ENCODE peak calls at places on chromosome 7, in eight cellular contexts. G is thoracic aorta; A is IMR-90; M is foreskin keratinocyte; L is CD8-positive, alpha-beta T cell; Z is A673; C is tibial artery; P is ascending aorta. E is an unnamed sample.

GRCh38 chr7:5423844-5424688 is 432 bp upstream of the TNRC18 start:
- DNase-seq in G (peak; percentile 91), A (peak; percentile 99), M (peak; percentile 90), L (no peak), Z (peak; percentile 99), C (peak; percentile 97), P (peak; percentile 89), E (peak; percentile 96)

GRCh38 chr7:1779445-1779844 is 109.4 kb downstream of the ELFN1 start:
- DNase-seq in G (no peak), A (no peak), M (no peak), L (no peak), Z (no peak), C (no peak), P (no peak), E (no peak)

GRCh38 chr7:141014091-141014490 is 661 bp downstream of the MRPS33 start:
- DNase-seq in G (no peak), A (peak; percentile 5), M (peak; percentile 8), L (no peak), Z (no peak), C (no peak), P (no peak), E (no peak)

GRCh38 chr7:46932656-46933424 is 649.1 kb downstream of the TNS3 start:
- DNase-seq in G (peak; percentile 9), A (peak; percentile 96), M (peak; percentile 89), L (no peak), Z (peak; percentile 91), C (peak; percentile 73), P (no peak), E (peak; percentile 42)

GRCh38 chr7:106875508-106875907 is 10.4 kb downstream of the PIK3CG start:
- DNase-seq in G (no peak), A (no peak), M (no peak), L (no peak), Z (no peak), C (no peak), P (no peak), E (no peak)

GRCh38 chr7:101608772-101609713 is 20.1 kb downstream of the MYL10 start:
- DNase-seq in G (no peak), A (no peak), M (peak; percentile 46), L (no peak), Z (no peak), C (no peak), P (no peak), E (peak; percentile 69)

GRCh38 chr7:3482147-3482921 is 181.3 kb downstream of the SDK1 start:
- DNase-seq in G (no peak), A (peak; percentile 35), M (peak; percentile 27), L (no peak), Z (peak; percentile 71), C (no peak), P (no peak), E (no peak)

GRCh38 chr7:125033506-125033905 is 103.9 kb upstream of the POT1 start:
- DNase-seq in G (no peak), A (no peak), M (no peak), L (no peak), Z (no peak), C (no peak), P (no peak), E (no peak)

DNA sequence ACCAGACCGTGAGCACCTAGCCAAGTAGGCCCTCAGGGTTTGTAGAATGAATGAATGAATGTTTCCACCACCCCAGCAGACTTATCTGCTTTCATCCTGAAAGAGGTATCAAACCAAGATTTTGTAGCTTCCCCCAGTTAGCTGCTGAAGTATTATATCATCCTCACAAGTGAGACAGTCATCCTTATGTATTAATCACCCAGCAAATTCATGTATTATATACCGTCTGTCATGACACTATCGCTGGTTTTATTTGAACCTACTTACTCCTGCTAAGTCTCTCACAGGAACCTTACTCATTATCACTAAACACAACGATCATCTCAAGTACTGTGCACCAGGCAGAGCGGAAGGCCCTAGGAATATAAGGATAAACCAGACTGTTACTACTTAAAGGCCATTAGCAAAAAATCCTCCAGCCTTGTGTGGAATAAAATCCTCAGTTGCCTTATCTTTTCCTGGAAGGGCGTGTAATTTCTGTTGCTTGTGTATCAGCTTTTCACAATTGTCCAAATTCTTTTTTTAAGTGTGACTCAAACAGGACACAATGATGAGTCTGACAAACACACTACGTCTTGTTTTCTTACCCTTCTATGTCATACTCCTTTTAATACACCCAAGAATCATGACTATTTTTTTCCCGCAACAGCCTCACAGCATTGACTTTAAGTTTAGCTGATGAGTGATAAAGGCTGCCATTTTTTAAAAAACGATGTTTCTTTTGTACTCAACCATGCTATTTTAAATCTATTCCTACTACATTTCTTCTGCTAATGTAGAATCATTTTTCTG is 176.1 kb upstream of the KLF14 start:
- DNase-seq in G (no peak), A (peak; percentile 59), M (no peak), L (no peak), Z (no peak), C (no peak), P (no peak), E (no peak)
- H3K4me1 ChIP-seq in G (peaks cover 30% of the 10 kb centered on the region), A (peaks cover 23% of the 10 kb centered on the region), M (peaks cover 25% of the 10 kb centered on the region), L (peaks cover 50% of the 10 kb centered on the region), Z (peaks cover 47% of the 10 kb centered on the region), C (no peaks in the 10 kb centered on the region), P (peaks cover 10% of the 10 kb centered on the region), E (peaks cover 16% of the 10 kb centered on the region)

GRCh38 chr7:43583424-43584199 is 704 bp downstream of the STK17A start:
- DNase-seq in G (peak; percentile 28), A (peak; percentile 46), M (no peak), L (peak; percentile 44), Z (peak; percentile 81), C (peak; percentile 73), P (no peak), E (peak; percentile 78)
- TF ChIP-seq CTCF in G (peak; percentile 17), A (no peak), M (peak; percentile 18), L (no peak), Z (peak; percentile 47), C (peak; percentile 22), P (peak; percentile 20), E (no peak)

GRCh38 chr7:108294595-108294994 is 161.6 kb downstream of the NRCAM start:
- DNase-seq in G (no peak), A (no peak), M (no peak), L (no peak), Z (peak; percentile 97), C (no peak), P (no peak), E (no peak)

GRCh38 chr7:108292541-108292940 is 162.4 kb upstream of the LAMB4 start:
- DNase-seq in G (no peak), A (no peak), M (no peak), L (no peak), Z (no peak), C (no peak), P (no peak), E (no peak)

GRCh38 chr7:108299251-108300014 is 156.8 kb downstream of the NRCAM start:
- DNase-seq in G (no peak), A (no peak), M (no peak), L (no peak), Z (no peak), C (no peak), P (no peak), E (no peak)

GRCh38 chr7:108293190-108293612 is 163.0 kb downstream of the NRCAM start:
- DNase-seq in G (no peak), A (no peak), M (no peak), L (no peak), Z (peak; percentile 69), C (no peak), P (no peak), E (no peak)

GRCh38 chr7:108296911-108297310 is 159.3 kb downstream of the NRCAM start:
- DNase-seq in G (no peak), A (no peak), M (no peak), L (no peak), Z (no peak), C (no peak), P (no peak), E (no peak)
- H3K4me1 ChIP-seq in G (no peaks in the 10 kb centered on the region), A (no peaks in the 10 kb centered on the region), M (no peaks in the 10 kb centered on the region), L (no peaks in the 10 kb centered on the region), Z (peaks cover 64% of the 10 kb centered on the region), C (no peaks in the 10 kb centered on the region), P (no peaks in the 10 kb centered on the region), E (no peaks in the 10 kb centered on the region)

DNA sequence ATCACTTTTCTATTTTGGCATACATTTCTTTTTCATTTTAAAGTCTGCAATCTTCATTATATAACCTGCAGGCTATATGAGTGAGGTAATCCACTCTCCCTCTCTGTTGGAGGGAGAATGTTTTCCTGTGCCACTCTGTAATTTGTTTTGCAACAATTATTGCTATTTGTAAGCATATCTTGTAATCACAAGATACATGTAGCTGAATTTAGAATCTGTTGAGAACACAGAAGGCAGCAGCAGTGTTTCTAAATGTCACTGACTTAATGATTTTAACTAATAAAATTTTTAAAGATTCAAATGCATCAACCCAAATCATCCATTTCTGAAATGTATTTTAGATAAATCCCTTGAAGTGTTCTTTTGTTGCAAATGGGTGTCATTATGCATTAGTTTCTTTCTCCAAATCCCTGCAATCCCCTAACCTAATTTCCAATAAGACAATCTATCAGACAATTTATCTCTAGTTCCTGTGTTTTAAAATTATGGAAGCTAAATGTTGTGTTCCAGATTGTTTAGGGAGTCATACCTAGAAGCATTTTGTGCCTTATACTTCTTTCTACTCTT is 19.8 kb upstream of the UMAD1 start:
- DNase-seq in G (no peak), A (no peak), M (no peak), L (no peak), Z (no peak), C (no peak), P (no peak), E (no peak)
- TF ChIP-seq CTCF in G (no peak), A (no peak), M (no peak), L (no peak), Z (no peak), C (no peak), P (no peak), E (no peak)

GRCh38 chr7:155377071-155377836 is 79.6 kb downstream of the INSIG1 start:
- DNase-seq in G (no peak), A (no peak), M (no peak), L (no peak), Z (no peak), C (no peak), P (no peak), E (no peak)

GRCh38 chr7:155378959-155379871 is 78.7 kb upstream of the EN2 start:
- DNase-seq in G (no peak), A (no peak), M (no peak), L (no peak), Z (no peak), C (no peak), P (no peak), E (no peak)

GRCh38 chr7:155378580-155378934 is 79.4 kb upstream of the EN2 start:
- DNase-seq in G (no peak), A (no peak), M (no peak), L (no peak), Z (no peak), C (no peak), P (no peak), E (no peak)

GRCh38 chr7:155380221-155380861 is 77.6 kb upstream of the EN2 start:
- DNase-seq in G (no peak), A (peak; percentile 54), M (no peak), L (peak; percentile 11), Z (peak; percentile 82), C (peak; percentile 54), P (no peak), E (peak; percentile 75)

DNA sequence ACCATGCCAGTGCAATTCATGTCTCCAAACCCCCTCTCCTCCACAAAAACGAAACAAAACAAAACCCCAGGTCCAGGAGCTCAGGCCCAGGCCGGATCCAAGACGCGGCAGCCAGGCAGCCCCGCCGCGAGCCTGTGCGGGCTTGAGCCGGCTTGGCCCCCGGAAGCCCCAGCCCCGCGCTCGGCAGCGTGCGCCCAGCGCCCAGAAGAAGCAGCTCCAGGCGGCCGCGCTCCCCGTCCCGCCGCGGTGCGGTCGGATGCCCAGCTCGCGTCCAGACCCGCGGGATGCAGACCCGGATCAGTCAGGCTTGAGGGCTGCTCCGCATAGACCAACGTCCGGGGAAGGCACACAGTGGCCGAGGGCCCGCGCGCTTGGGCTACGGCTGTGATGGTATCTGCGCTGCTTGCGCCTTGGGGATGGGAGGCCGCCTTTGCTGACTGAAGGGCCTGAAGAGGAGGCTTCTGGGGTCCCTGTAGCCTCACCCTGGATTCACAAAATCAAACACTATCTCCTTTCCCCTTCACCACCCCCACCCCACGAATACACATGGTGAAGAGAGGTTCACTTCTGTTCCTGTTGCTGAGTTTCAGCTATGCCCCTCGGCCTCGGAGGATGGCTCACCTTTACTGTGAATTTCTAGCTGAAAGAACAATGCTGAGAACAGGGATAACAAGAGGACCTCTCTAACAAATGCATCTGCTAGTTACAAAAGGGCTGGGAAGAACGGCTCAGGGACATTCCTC is 79.9 kb upstream of the EN2 start:
- DNase-seq in G (no peak), A (peak; percentile 10), M (no peak), L (no peak), Z (no peak), C (no peak), P (no peak), E (no peak)
- H3K4me1 ChIP-seq in G (peaks cover 20% of the 10 kb centered on the region), A (peaks cover 2% of the 10 kb centered on the region), M (no peaks in the 10 kb centered on the region), L (peaks cover 51% of the 10 kb centered on the region), Z (peaks cover 32% of the 10 kb centered on the region), C (no peaks in the 10 kb centered on the region), P (peaks cover 18% of the 10 kb centered on the region), E (peaks cover 30% of the 10 kb centered on the region)